ENCODE peak calls at places on chromosomes 2 and 18, in five cellular contexts. One of them, this sample, is unnamed.

GRCh38 chr2:20514596-20515269 is 67.9 kb downstream of the RHOB start:
- DNase-seq in fibroblast of lung: peak
- DNase-seq in endothelial cell of umbilical vein: peak
- DNase-seq in activated T-cell treated with anti-CD3 and anti-CD28 coated beads, Interleukin-2, amount 50 U/mL, for 48 hours: no peak
- DNase-seq in neural crest cell: no peak
- DNase-seq in this sample: no peak

GRCh38 chr2:161651547-161651946 is 27.3 kb downstream of the SLC4A10 start:
- DNase-seq in activated T-cell treated with anti-CD3 and anti-CD28 coated beads, Interleukin-2, amount 50 U/mL, for 48 hours: no peak
- DNase-seq in endothelial cell of umbilical vein: no peak
- DNase-seq in neural crest cell: no peak
- DNase-seq in fibroblast of lung: no peak
- DNase-seq in this sample: no peak

GRCh38 chr2:183773775-183774174 is 649.5 kb downstream of the NUP35 start:
- DNase-seq in fibroblast of lung: no peak
- DNase-seq in activated T-cell treated with anti-CD3 and anti-CD28 coated beads, Interleukin-2, amount 50 U/mL, for 48 hours: no peak
- DNase-seq in neural crest cell: no peak
- DNase-seq in endothelial cell of umbilical vein: no peak
- DNase-seq in this sample: no peak

GRCh38 chr2:167823066-167823465 is 424.3 kb downstream of the STK39 start:
- DNase-seq in endothelial cell of umbilical vein: no peak
- DNase-seq in fibroblast of lung: no peak
- DNase-seq in activated T-cell treated with anti-CD3 and anti-CD28 coated beads, Interleukin-2, amount 50 U/mL, for 48 hours: no peak
- DNase-seq in neural crest cell: no peak
- DNase-seq in this sample: no peak

GRCh38 chr2:26043109-26043508 is 9.2 kb downstream of the RAB10 start:
- DNase-seq in endothelial cell of umbilical vein: no peak
- DNase-seq in activated T-cell treated with anti-CD3 and anti-CD28 coated beads, Interleukin-2, amount 50 U/mL, for 48 hours: no peak
- DNase-seq in neural crest cell: no peak
- DNase-seq in fibroblast of lung: no peak
- DNase-seq in this sample: no peak

GRCh38 chr2:127007652-127008051 is 99.3 kb downstream of the BIN1 start:
- DNase-seq in endothelial cell of umbilical vein: no peak
- DNase-seq in neural crest cell: no peak
- DNase-seq in fibroblast of lung: peak
- DNase-seq in activated T-cell treated with anti-CD3 and anti-CD28 coated beads, Interleukin-2, amount 50 U/mL, for 48 hours: no peak
- DNase-seq in this sample: no peak

GRCh38 chr2:237322564-237322963 is 91.4 kb downstream of the COL6A3 start:
- DNase-seq in activated T-cell treated with anti-CD3 and anti-CD28 coated beads, Interleukin-2, amount 50 U/mL, for 48 hours: peak
- DNase-seq in neural crest cell: no peak
- DNase-seq in fibroblast of lung: no peak
- DNase-seq in endothelial cell of umbilical vein: no peak
- DNase-seq in this sample: peak

GRCh38 chr18:23593720-23594119 is 7.4 kb upstream of the NPC1 start:
- DNase-seq in neural crest cell: no peak
- DNase-seq in activated T-cell treated with anti-CD3 and anti-CD28 coated beads, Interleukin-2, amount 50 U/mL, for 48 hours: no peak
- DNase-seq in fibroblast of lung: peak
- DNase-seq in endothelial cell of umbilical vein: peak
- DNase-seq in this sample: no peak

GRCh38 chr2:41791523-41791922 is 256.3 kb upstream of the PKDCC start:
- DNase-seq in neural crest cell: peak
- DNase-seq in endothelial cell of umbilical vein: peak
- DNase-seq in fibroblast of lung: peak
- DNase-seq in activated T-cell treated with anti-CD3 and anti-CD28 coated beads, Interleukin-2, amount 50 U/mL, for 48 hours: no peak
- DNase-seq in this sample: no peak

GRCh38 chr18:73664896-73665295 is 482.7 kb downstream of the FBXO15 start:
- DNase-seq in fibroblast of lung: no peak
- DNase-seq in activated T-cell treated with anti-CD3 and anti-CD28 coated beads, Interleukin-2, amount 50 U/mL, for 48 hours: no peak
- DNase-seq in endothelial cell of umbilical vein: no peak
- DNase-seq in neural crest cell: no peak
- DNase-seq in this sample: no peak

GRCh38 chr2:159456500-159457426 is 159.6 kb downstream of the BAZ2B start:
- DNase-seq in fibroblast of lung: peak
- DNase-seq in endothelial cell of umbilical vein: no peak
- DNase-seq in activated T-cell treated with anti-CD3 and anti-CD28 coated beads, Interleukin-2, amount 50 U/mL, for 48 hours: no peak
- DNase-seq in neural crest cell: no peak
- DNase-seq in this sample: no peak

GRCh38 chr2:11559786-11560155 is 25.9 kb downstream of the GREB1 start:
- DNase-seq in activated T-cell treated with anti-CD3 and anti-CD28 coated beads, Interleukin-2, amount 50 U/mL, for 48 hours: no peak
- DNase-seq in endothelial cell of umbilical vein: no peak
- DNase-seq in neural crest cell: no peak
- DNase-seq in fibroblast of lung: no peak
- DNase-seq in this sample: no peak

GRCh38 chr2:68318686-68319396 is 908 bp downstream of the CNRIP1 start:
- DNase-seq in neural crest cell: no peak
- DNase-seq in fibroblast of lung: peak
- DNase-seq in activated T-cell treated with anti-CD3 and anti-CD28 coated beads, Interleukin-2, amount 50 U/mL, for 48 hours: no peak
- DNase-seq in endothelial cell of umbilical vein: peak
- DNase-seq in this sample: no peak

GRCh38 chr2:149456285-149456684 is 125.9 kb downstream of the LYPD6 start:
- DNase-seq in fibroblast of lung: no peak
- DNase-seq in activated T-cell treated with anti-CD3 and anti-CD28 coated beads, Interleukin-2, amount 50 U/mL, for 48 hours: no peak
- DNase-seq in endothelial cell of umbilical vein: no peak
- DNase-seq in neural crest cell: no peak
- DNase-seq in this sample: no peak

GRCh38 chr2:139825726-139826125 is 1045.5 kb upstream of the NXPH2 start:
- DNase-seq in endothelial cell of umbilical vein: no peak
- DNase-seq in fibroblast of lung: no peak
- DNase-seq in activated T-cell treated with anti-CD3 and anti-CD28 coated beads, Interleukin-2, amount 50 U/mL, for 48 hours: no peak
- DNase-seq in neural crest cell: no peak
- DNase-seq in this sample: no peak

GRCh38 chr2:205914736-205915510 is 171.1 kb downstream of the INO80D start:
- DNase-seq in activated T-cell treated with anti-CD3 and anti-CD28 coated beads, Interleukin-2, amount 50 U/mL, for 48 hours: no peak
- DNase-seq in neural crest cell: no peak
- DNase-seq in endothelial cell of umbilical vein: no peak
- DNase-seq in fibroblast of lung: peak
- DNase-seq in this sample: no peak

GRCh38 chr18:32139835-32140283 is 48.2 kb downstream of the RNF138 start:
- DNase-seq in neural crest cell: no peak
- DNase-seq in endothelial cell of umbilical vein: no peak
- DNase-seq in fibroblast of lung: no peak
- DNase-seq in activated T-cell treated with anti-CD3 and anti-CD28 coated beads, Interleukin-2, amount 50 U/mL, for 48 hours: no peak
- DNase-seq in this sample: no peak

GRCh38 chr2:32418777-32419176 is 62.0 kb downstream of the BIRC6 start:
- DNase-seq in neural crest cell: no peak
- DNase-seq in activated T-cell treated with anti-CD3 and anti-CD28 coated beads, Interleukin-2, amount 50 U/mL, for 48 hours: no peak
- DNase-seq in fibroblast of lung: peak
- DNase-seq in endothelial cell of umbilical vein: peak
- DNase-seq in this sample: no peak

GRCh38 chr2:229133155-229133772 is 137.8 kb downstream of the PID1 start:
- DNase-seq in endothelial cell of umbilical vein: no peak
- DNase-seq in activated T-cell treated with anti-CD3 and anti-CD28 coated beads, Interleukin-2, amount 50 U/mL, for 48 hours: no peak
- DNase-seq in neural crest cell: no peak
- DNase-seq in fibroblast of lung: peak
- DNase-seq in this sample: no peak

GRCh38 chr18:9095297-9096012 is 7.0 kb upstream of the NDUFV2 start:
- DNase-seq in endothelial cell of umbilical vein: no peak
- DNase-seq in neural crest cell: no peak
- DNase-seq in activated T-cell treated with anti-CD3 and anti-CD28 coated beads, Interleukin-2, amount 50 U/mL, for 48 hours: peak
- DNase-seq in fibroblast of lung: peak
- DNase-seq in this sample: peak

GRCh38 chr2:63525905-63526304 is 62.4 kb downstream of the WDPCP start:
- DNase-seq in neural crest cell: no peak
- DNase-seq in fibroblast of lung: no peak
- DNase-seq in activated T-cell treated with anti-CD3 and anti-CD28 coated beads, Interleukin-2, amount 50 U/mL, for 48 hours: no peak
- DNase-seq in endothelial cell of umbilical vein: no peak
- DNase-seq in this sample: no peak

GRCh38 chr2:64514018-64514417 is 10.1 kb upstream of the AFTPH start:
- DNase-seq in activated T-cell treated with anti-CD3 and anti-CD28 coated beads, Interleukin-2, amount 50 U/mL, for 48 hours: no peak
- DNase-seq in endothelial cell of umbilical vein: no peak
- DNase-seq in fibroblast of lung: no peak
- DNase-seq in neural crest cell: no peak
- DNase-seq in this sample: no peak

GRCh38 chr2:198309673-198310280 is 505.4 kb downstream of the PLCL1 start:
- DNase-seq in endothelial cell of umbilical vein: peak
- DNase-seq in activated T-cell treated with anti-CD3 and anti-CD28 coated beads, Interleukin-2, amount 50 U/mL, for 48 hours: peak
- DNase-seq in neural crest cell: peak
- DNase-seq in fibroblast of lung: peak
- DNase-seq in this sample: peak

GRCh38 chr2:190678444-190679162 is 29.7 kb downstream of the NAB1 start:
- DNase-seq in endothelial cell of umbilical vein: peak
- DNase-seq in activated T-cell treated with anti-CD3 and anti-CD28 coated beads, Interleukin-2, amount 50 U/mL, for 48 hours: peak
- DNase-seq in neural crest cell: no peak
- DNase-seq in fibroblast of lung: peak
- DNase-seq in this sample: peak

GRCh38 chr2:150532883-150533282 is 45.4 kb upstream of the RND3 start:
- DNase-seq in activated T-cell treated with anti-CD3 and anti-CD28 coated beads, Interleukin-2, amount 50 U/mL, for 48 hours: no peak
- DNase-seq in fibroblast of lung: peak
- DNase-seq in neural crest cell: no peak
- DNase-seq in endothelial cell of umbilical vein: no peak
- DNase-seq in this sample: no peak

GRCh38 chr18:74040459-74041332 is 106.9 kb downstream of the FBXO15 start:
- DNase-seq in endothelial cell of umbilical vein: no peak
- DNase-seq in fibroblast of lung: no peak
- DNase-seq in activated T-cell treated with anti-CD3 and anti-CD28 coated beads, Interleukin-2, amount 50 U/mL, for 48 hours: peak
- DNase-seq in neural crest cell: peak
- DNase-seq in this sample: peak

GRCh38 chr2:201466050-201466660 is 14.6 kb downstream of the STRADB start:
- DNase-seq in neural crest cell: no peak
- DNase-seq in endothelial cell of umbilical vein: peak
- DNase-seq in fibroblast of lung: peak
- DNase-seq in activated T-cell treated with anti-CD3 and anti-CD28 coated beads, Interleukin-2, amount 50 U/mL, for 48 hours: no peak
- DNase-seq in this sample: no peak

GRCh38 chr2:232242316-232242715 is 136.2 kb upstream of the ALPP start:
- DNase-seq in activated T-cell treated with anti-CD3 and anti-CD28 coated beads, Interleukin-2, amount 50 U/mL, for 48 hours: no peak
- DNase-seq in endothelial cell of umbilical vein: no peak
- DNase-seq in fibroblast of lung: no peak
- DNase-seq in neural crest cell: no peak
- DNase-seq in this sample: no peak

GRCh38 chr2:232480201-232481190 is 7.1 kb downstream of the ECEL1 start:
- DNase-seq in activated T-cell treated with anti-CD3 and anti-CD28 coated beads, Interleukin-2, amount 50 U/mL, for 48 hours: no peak
- DNase-seq in endothelial cell of umbilical vein: no peak
- DNase-seq in neural crest cell: no peak
- DNase-seq in fibroblast of lung: no peak
- DNase-seq in this sample: no peak

GRCh38 chr2:223108376-223109100 is 56.5 kb downstream of the KCNE4 start:
- DNase-seq in neural crest cell: no peak
- DNase-seq in fibroblast of lung: no peak
- DNase-seq in endothelial cell of umbilical vein: no peak
- DNase-seq in activated T-cell treated with anti-CD3 and anti-CD28 coated beads, Interleukin-2, amount 50 U/mL, for 48 hours: no peak
- DNase-seq in this sample: no peak

GRCh38 chr2:26363958-26364357 is 17.4 kb upstream of the ADGRF3 start:
- DNase-seq in activated T-cell treated with anti-CD3 and anti-CD28 coated beads, Interleukin-2, amount 50 U/mL, for 48 hours: no peak
- DNase-seq in endothelial cell of umbilical vein: no peak
- DNase-seq in fibroblast of lung: no peak
- DNase-seq in neural crest cell: no peak
- DNase-seq in this sample: no peak

GRCh38 chr2:97748397-97748796 is 35.0 kb downstream of the ZAP70 start:
- DNase-seq in endothelial cell of umbilical vein: no peak
- DNase-seq in neural crest cell: peak
- DNase-seq in activated T-cell treated with anti-CD3 and anti-CD28 coated beads, Interleukin-2, amount 50 U/mL, for 48 hours: peak
- DNase-seq in fibroblast of lung: no peak
- DNase-seq in this sample: peak

GRCh38 chr18:44826418-44827259 is 146.0 kb downstream of the SETBP1 start:
- DNase-seq in endothelial cell of umbilical vein: peak
- DNase-seq in neural crest cell: no peak
- DNase-seq in activated T-cell treated with anti-CD3 and anti-CD28 coated beads, Interleukin-2, amount 50 U/mL, for 48 hours: no peak
- DNase-seq in fibroblast of lung: peak
- DNase-seq in this sample: no peak

This sample was measured in stimulated activated CD8-positive, alpha-beta memory T cell treated with anti-CD3 and anti-CD28 coated beads, Interleukin-4, amount 100 ng/mL, for 48 hours.